ENCODE peak calls at places on chromosomes 2 and 18, in seven cellular contexts. Z is cerebellar nuclear complex, M is testis, O is HCT116, Q is NCI-H345, S is NCI-H1092, A is NCI-H2171 treated with DMSO at 0.1 percent for 48 hours. X is an unnamed sample.

GRCh38 chr2:176852667-176853066 is 359.9 kb upstream of the HNRNPA3 start:
- DNase-seq in Z (no peak), M (no peak), O (no peak), Q (peak), S (no peak), A (peak), X (no peak)

GRCh38 chr2:67689651-67690050 is 292.5 kb downstream of the ETAA1 start:
- DNase-seq in Z (no peak), M (no peak), O (no peak), Q (no peak), S (no peak), A (no peak), X (no peak)

GRCh38 chr2:223051580-223052375 is at the start of gene KCNE4:
- DNase-seq in Z (no peak), M (peak), O (no peak), Q (no peak), S (no peak), A (no peak), X (peak)

GRCh38 chr2:97871096-97871780 is 124.5 kb downstream of the TMEM131 start:
- DNase-seq in Z (no peak), M (no peak), O (peak), Q (no peak), S (no peak), A (no peak), X (peak)

GRCh38 chr2:119137502-119137901 is 21.0 kb downstream of the C1QL2 start:
- DNase-seq in Z (no peak), M (no peak), O (no peak), Q (no peak), S (no peak), A (no peak), X (no peak)

GRCh38 chr2:10097352-10098148 is 17.3 kb upstream of the CYS1 start:
- DNase-seq in Z (peak), M (peak), O (no peak), Q (peak), S (no peak), A (peak), X (peak)

GRCh38 chr2:74538881-74539339 is 9.2 kb downstream of the HTRA2 start:
- DNase-seq in Z (no peak), M (no peak), O (no peak), Q (no peak), S (no peak), A (no peak), X (no peak)

GRCh38 chr2:219246559-219246958 is 1.3 kb downstream of the STK16 start:
- DNase-seq in Z (no peak), M (no peak), O (no peak), Q (no peak), S (no peak), A (no peak), X (no peak)

GRCh38 chr2:144707927-144708326 is 188.0 kb upstream of the ZEB2 start:
- DNase-seq in Z (no peak), M (no peak), O (no peak), Q (no peak), S (no peak), A (no peak), X (peak)

GRCh38 chr18:4058179-4058578 is 396.9 kb downstream of the DLGAP1 start:
- DNase-seq in Z (no peak), M (no peak), O (no peak), Q (peak), S (no peak), A (no peak), X (no peak)

GRCh38 chr18:45627204-45627526 is 11.9 kb downstream of the SLC14A2 start:
- DNase-seq in Z (no peak), M (no peak), O (no peak), Q (peak), S (no peak), A (no peak), X (no peak)